ENCODE peak calls at places on chromosomes 13 and 19, in six cellular contexts. U, T, O, L, B and D are unnamed samples.

GRCh38 chr13:111177803-111178389 is 62.8 kb downstream of the ARHGEF7 start:
- DNase-seq in U (no peak), T (no peak), O (no peak), L (no peak), B (no peak), D (no peak)

GRCh38 chr13:41500501-41500900 is 43.2 kb downstream of the RGCC start:
- DNase-seq in U (no peak), T (no peak), O (no peak), L (no peak), B (no peak), D (no peak)

GRCh38 chr13:109131698-109132257 is 502.4 kb downstream of the MYO16 start:
- DNase-seq in U (no peak), T (no peak), O (no peak), L (no peak), B (peak), D (peak)

GRCh38 chr13:42355118-42355840 is 83.3 kb downstream of the AKAP11 start:
- DNase-seq in U (no peak), T (no peak), O (no peak), L (no peak), B (no peak), D (no peak)

GRCh38 chr13:104460553-104460952 is 1394.3 kb upstream of the SLC10A2 start:
- DNase-seq in U (no peak), T (no peak), O (no peak), L (no peak), B (no peak), D (no peak)

GRCh38 chr19:8552810-8553209 is 24.4 kb downstream of the MYO1F start:
- DNase-seq in U (peak), T (peak), O (peak), L (peak), B (no peak), D (peak)

GRCh38 chr13:76975863-76976262 is 16.0 kb upstream of the CLN5 start:
- DNase-seq in U (no peak), T (no peak), O (no peak), L (no peak), B (no peak), D (no peak)

GRCh38 chr19:31501427-31502195 is 152.4 kb upstream of the TSHZ3 start:
- DNase-seq in U (no peak), T (no peak), O (no peak), L (no peak), B (no peak), D (no peak)

GRCh38 chr19:45643024-45643926 is 4.1 kb upstream of the EML2 start:
- DNase-seq in U (no peak), T (peak), O (peak), L (peak), B (peak), D (peak)

GRCh38 chr19:44587863-44588752 is 25.3 kb upstream of the IGSF23 start:
- DNase-seq in U (no peak), T (no peak), O (peak), L (peak), B (no peak), D (no peak)

GRCh38 chr13:102452831-102453230 is 51.0 kb upstream of the FGF14 start:
- DNase-seq in U (no peak), T (no peak), O (no peak), L (no peak), B (no peak), D (no peak)

GRCh38 chr13:89514534-89515312 is 1832.8 kb upstream of the MIR17HG start:
- DNase-seq in U (peak), T (no peak), O (peak), L (no peak), B (no peak), D (no peak)

GRCh38 chr19:56116606-56117005 is 4.5 kb downstream of the ZNF787 start:
- DNase-seq in U (no peak), T (no peak), O (no peak), L (no peak), B (no peak), D (no peak)

GRCh38 chr13:41463823-41464602 is 6.7 kb downstream of the RGCC start:
- DNase-seq in U (no peak), T (peak), O (no peak), L (no peak), B (peak), D (no peak)

GRCh38 chr13:43244482-43244881 is 221.1 kb downstream of the DNAJC15 start:
- DNase-seq in U (no peak), T (no peak), O (no peak), L (no peak), B (no peak), D (no peak)

GRCh38 chr19:50173144-50173543 is 10.1 kb upstream of the IZUMO2 start:
- DNase-seq in U (no peak), T (no peak), O (no peak), L (no peak), B (peak), D (no peak)

GRCh38 chr13:80931118-80931517 is 590.2 kb upstream of the SPRY2 start:
- DNase-seq in U (no peak), T (no peak), O (no peak), L (no peak), B (no peak), D (no peak)

GRCh38 chr13:107680115-107680514 is 535.2 kb downstream of the LIG4 start:
- DNase-seq in U (no peak), T (no peak), O (no peak), L (no peak), B (no peak), D (no peak)

GRCh38 chr13:101915333-101915732 is 462.9 kb downstream of the ITGBL1 start:
- DNase-seq in U (no peak), T (no peak), O (no peak), L (no peak), B (no peak), D (no peak)

GRCh38 chr19:19627716-19628498 is at the start of gene LPAR2:
- DNase-seq in U (no peak), T (no peak), O (no peak), L (peak), B (no peak), D (no peak)

GRCh38 chr13:28530729-28531194 is 35.8 kb upstream of the FLT1 start:
- DNase-seq in U (no peak), T (no peak), O (no peak), L (no peak), B (no peak), D (no peak)

GRCh38 chr13:73754727-73755292 is 379.4 kb downstream of the KLF12 start:
- DNase-seq in U (no peak), T (peak), O (peak), L (peak), B (no peak), D (peak)

GRCh38 chr19:20367811-20368294 is 197.7 kb downstream of the ZNF737 start:
- DNase-seq in U (no peak), T (no peak), O (no peak), L (no peak), B (no peak), D (peak)

GRCh38 chr13:46119883-46120614 is 15.2 kb upstream of the CPB2 start:
- DNase-seq in U (no peak), T (peak), O (no peak), L (peak), B (no peak), D (peak)

GRCh38 chr19:29366757-29367156 is 153.8 kb upstream of the UQCRFS1 start:
- DNase-seq in U (no peak), T (peak), O (no peak), L (no peak), B (no peak), D (no peak)

GRCh38 chr19:37988758-37989635 is 82.0 kb downstream of the SIPA1L3 start:
- DNase-seq in U (no peak), T (no peak), O (no peak), L (no peak), B (no peak), D (peak)

GRCh38 chr19:4976412-4977298 is 7.7 kb downstream of the KDM4B start:
- DNase-seq in U (no peak), T (no peak), O (peak), L (no peak), B (no peak), D (no peak)

GRCh38 chr13:113846639-113847318 is 17.1 kb downstream of the GAS6 start:
- DNase-seq in U (no peak), T (no peak), O (no peak), L (no peak), B (no peak), D (no peak)

GRCh38 chr19:46466536-46467199 is 4.7 kb downstream of the PNMA8A start:
- DNase-seq in U (no peak), T (no peak), O (no peak), L (no peak), B (peak), D (no peak)

GRCh38 chr13:44434441-44435141 is 61.0 kb downstream of the SERP2 start:
- DNase-seq in U (no peak), T (no peak), O (no peak), L (no peak), B (no peak), D (no peak)

DNA sequence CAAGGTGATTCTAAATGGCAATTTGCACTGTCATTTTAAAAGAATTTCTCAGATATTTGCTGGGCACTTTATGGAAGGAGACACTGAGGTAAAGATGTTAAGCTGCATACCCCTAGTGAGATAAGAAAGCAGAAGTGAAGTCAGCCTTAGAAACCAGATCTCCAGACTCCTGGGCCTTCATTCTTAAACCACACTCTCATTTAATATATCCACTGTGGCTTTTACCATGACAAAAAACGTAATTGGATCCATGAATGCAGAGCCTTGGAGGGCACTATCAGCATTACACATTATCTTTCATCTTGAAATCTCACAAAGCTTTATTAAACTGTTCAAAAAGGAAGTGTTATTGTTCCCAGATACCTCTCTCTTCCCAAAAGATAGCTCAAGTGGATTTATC is 1060.5 kb downstream of the EFNB2 start:
- DNase-seq in U (no peak), T (no peak), O (no peak), L (no peak), B (no peak), D (peak)
- TF ChIP-seq ZNF274 in U (no peak), T (no peak), O (no peak), L (no peak), B (no peak), D (no peak)

GRCh38 chr19:16359074-16359473 is 34.4 kb downstream of the KLF2 start:
- DNase-seq in U (no peak), T (no peak), O (no peak), L (no peak), B (no peak), D (no peak)
- TF ChIP-seq ZNF274 in U (no peak), T (no peak), O (no peak), L (no peak), B (no peak), D (no peak)

DNA sequence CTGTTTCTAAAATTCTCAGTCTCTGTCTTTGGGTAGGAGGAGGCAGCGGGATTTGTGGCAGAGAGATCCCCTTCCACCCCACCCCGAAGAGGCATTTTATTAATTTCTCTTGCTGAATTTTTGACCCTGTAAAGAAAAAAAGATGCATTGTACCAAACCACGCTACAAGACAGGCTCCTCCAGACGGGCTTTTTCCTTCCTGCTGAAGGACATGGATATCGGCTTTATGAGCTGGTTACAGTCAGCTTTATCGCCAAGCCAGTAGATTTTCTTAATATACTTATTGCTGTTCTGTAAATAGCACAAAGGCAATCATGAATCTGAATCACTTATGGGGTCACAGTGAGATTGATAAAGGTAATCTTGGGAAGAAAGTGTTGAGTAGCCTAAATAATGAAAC is 24.5 kb downstream of the MBNL2 start:
- DNase-seq in U (no peak), T (no peak), O (no peak), L (no peak), B (no peak), D (no peak)
- TF ChIP-seq ZNF274 in U (no peak), T (no peak), O (no peak), L (no peak), B (no peak), D (no peak)

DNA sequence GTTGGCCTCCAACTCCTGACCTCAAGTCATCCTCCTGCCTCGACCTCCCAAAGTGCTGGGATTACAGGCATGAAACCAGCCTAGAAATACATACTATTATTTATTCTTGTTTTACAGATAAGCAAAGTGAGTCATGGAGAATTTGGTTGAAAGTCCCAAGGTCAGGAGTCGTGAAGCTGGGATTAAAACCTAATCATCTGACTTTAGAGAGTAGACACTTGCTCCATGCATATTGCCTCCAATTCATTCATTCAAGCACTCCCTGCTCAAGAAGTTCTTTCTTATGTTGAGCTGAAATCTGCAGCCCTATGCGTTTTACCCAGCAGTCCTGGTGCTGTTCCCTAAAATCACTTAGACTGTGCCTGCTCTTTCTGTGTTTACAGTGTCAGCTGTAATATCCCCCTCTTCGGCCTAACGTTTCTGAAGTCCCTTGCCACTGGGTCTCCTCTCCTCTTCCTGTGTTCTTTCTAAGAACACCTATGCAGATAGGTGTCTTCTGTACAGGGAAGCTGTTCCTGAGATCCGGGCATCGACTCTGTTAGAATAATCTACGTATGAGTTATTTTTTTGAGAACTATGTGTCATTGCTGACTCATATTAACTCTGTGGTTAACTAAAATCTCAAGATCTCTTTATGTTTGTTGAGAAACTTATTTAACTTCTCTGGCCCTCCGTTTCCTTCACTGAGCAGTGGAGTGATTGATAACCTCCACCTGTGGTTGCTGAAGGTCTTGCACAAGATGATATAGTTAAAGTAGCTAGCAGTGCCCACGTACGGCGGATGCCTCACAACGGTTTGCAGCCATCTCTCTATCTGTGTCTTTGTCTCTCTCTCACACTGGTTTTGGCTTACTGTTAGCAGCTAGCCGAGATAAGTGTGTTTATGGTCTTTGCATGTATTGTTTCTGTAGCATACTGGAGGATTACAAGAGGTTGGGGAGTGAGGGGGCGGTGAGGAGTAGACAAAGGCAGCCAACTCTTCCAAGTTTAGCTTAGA is 4.6 kb downstream of the ALOX5AP start:
- DNase-seq in U (no peak), T (no peak), O (no peak), L (peak), B (peak), D (no peak)
- TF ChIP-seq ZNF274 in U (no peak), T (no peak), O (no peak), L (no peak), B (no peak), D (no peak)

DNA sequence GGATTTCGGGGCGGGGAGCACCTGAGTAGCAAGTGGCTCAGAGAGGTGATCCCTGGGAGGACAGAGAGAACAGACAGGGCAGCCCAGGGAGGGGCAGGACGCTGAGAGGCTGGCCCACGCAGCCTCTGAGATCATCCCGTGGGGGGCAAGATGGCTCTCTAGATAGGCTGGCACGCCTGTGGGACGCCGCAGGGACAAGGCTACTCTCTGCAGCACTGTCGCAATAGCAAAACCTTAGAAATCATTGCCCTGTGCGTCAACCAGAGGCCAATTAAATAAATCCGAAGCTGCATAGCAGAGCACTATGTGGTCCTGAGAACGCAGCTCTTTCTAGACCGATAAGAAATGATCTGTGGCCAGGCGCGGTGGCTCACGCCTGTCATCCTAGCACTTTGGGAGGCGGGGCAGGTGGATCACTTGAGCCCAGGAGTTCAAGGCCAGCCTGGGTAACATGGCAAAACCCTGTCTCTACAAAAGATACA is 5.1 kb downstream of the PEX11G start:
- DNase-seq in U (no peak), T (peak), O (no peak), L (no peak), B (no peak), D (no peak)
- TF ChIP-seq ZNF274 in U (no peak), T (no peak), O (no peak), L (no peak), B (no peak), D (no peak)

GRCh38 chr19:41699968-41700323 is 8.5 kb upstream of the CEACAM5 start:
- DNase-seq in U (no peak), T (no peak), O (no peak), L (no peak), B (no peak), D (no peak)
- TF ChIP-seq ZNF274 in U (no peak), T (no peak), O (no peak), L (no peak), B (no peak), D (no peak)

GRCh38 chr19:1156305-1156801 is 17.7 kb downstream of the SBNO2 start:
- DNase-seq in U (no peak), T (no peak), O (no peak), L (no peak), B (no peak), D (no peak)

GRCh38 chr19:1158885-1159448 is 15.1 kb downstream of the SBNO2 start:
- DNase-seq in U (no peak), T (no peak), O (no peak), L (no peak), B (no peak), D (no peak)

GRCh38 chr19:1156830-1157615 is 17.0 kb downstream of the SBNO2 start:
- DNase-seq in U (no peak), T (no peak), O (no peak), L (no peak), B (no peak), D (no peak)

GRCh38 chr19:1159864-1160595 is 14.0 kb downstream of the SBNO2 start:
- DNase-seq in U (no peak), T (no peak), O (no peak), L (no peak), B (no peak), D (no peak)

GRCh38 chr19:1157931-1158884 is 15.9 kb downstream of the SBNO2 start:
- DNase-seq in U (no peak), T (no peak), O (no peak), L (no peak), B (no peak), D (no peak)
- TF ChIP-seq ZNF274 in U (no peak), T (no peak), O (no peak), L (no peak), B (no peak), D (no peak)

GRCh38 chr19:39329948-39330347 is 5.9 kb downstream of the GMFG start:
- DNase-seq in U (no peak), T (no peak), O (no peak), L (no peak), B (no peak), D (no peak)

GRCh38 chr19:39327990-39328705 is 7.5 kb upstream of the LRFN1 start:
- DNase-seq in U (no peak), T (peak), O (peak), L (no peak), B (no peak), D (peak)

GRCh38 chr19:39327318-39327717 is 6.7 kb upstream of the LRFN1 start:
- DNase-seq in U (no peak), T (no peak), O (no peak), L (no peak), B (no peak), D (no peak)

GRCh38 chr19:39324242-39324842 is 3.7 kb upstream of the LRFN1 start:
- DNase-seq in U (no peak), T (no peak), O (no peak), L (no peak), B (no peak), D (no peak)

GRCh38 chr19:39325778-39326680 is 5.4 kb upstream of the LRFN1 start:
- DNase-seq in U (no peak), T (peak), O (peak), L (peak), B (no peak), D (no peak)
- TF ChIP-seq ZNF274 in U (no peak), T (no peak), O (no peak), L (no peak), B (no peak), D (no peak)